ENCODE peak calls at places on chromosomes 7 and 10, in nine cellular contexts. L is breast epithelium; N is psoas muscle; I is astrocyte of the spinal cord; B is adrenal gland; Z is CD4-positive, alpha-beta T cell; K is colonic mucosa; U is GM13977; J is lower lobe of right lung. A is an unnamed sample.

GRCh38 chr7:143385891-143386781 is 5.0 kb downstream of the ZYX start:
- DNase-seq in L (no peak), N (no peak), I (no peak), B (no peak), Z (peak; percentile 34), K (no peak), U (no peak), J (peak; percentile 51), A (peak; percentile 40)

GRCh38 chr7:31896929-31897328 is 173.3 kb downstream of the PDE1C start:
- DNase-seq in L (no peak), N (no peak), I (no peak), B (no peak), Z (no peak), K (no peak), U (no peak), J (no peak), A (no peak)

GRCh38 chr10:120942806-120943413 is 91.7 kb downstream of the WDR11 start:
- DNase-seq in L (peak; percentile 87), N (peak; percentile 74), I (peak; percentile 71), B (peak; percentile 90), Z (peak; percentile 56), K (peak; percentile 83), U (peak; percentile 83), J (peak; percentile 84), A (peak; percentile 80)

GRCh38 chr10:34017281-34017680 is 682.8 kb upstream of the NRP1 start:
- DNase-seq in L (no peak), N (no peak), I (no peak), B (no peak), Z (no peak), K (no peak), U (no peak), J (no peak), A (no peak)

GRCh38 chr10:132524443-132525285 is 12.9 kb upstream of the INPP5A start:
- DNase-seq in L (peak; percentile 41), N (peak; percentile 4), I (no peak), B (peak; percentile 44), Z (no peak), K (no peak), U (no peak), J (no peak), A (no peak)

GRCh38 chr7:75611557-75612178 is 119.5 kb downstream of the SPDYE5 start:
- DNase-seq in L (peak; percentile 87), N (peak; percentile 73), I (no peak), B (peak; percentile 98), Z (no peak), K (no peak), U (no peak), J (peak; percentile 81), A (no peak)

GRCh38 chr10:45557275-45557905 is 115.2 kb downstream of the ZFAND4 start:
- DNase-seq in L (no peak), N (no peak), I (no peak), B (no peak), Z (no peak), K (no peak), U (no peak), J (no peak), A (peak; percentile 21)

GRCh38 chr10:1633783-1634182 is 103.5 kb downstream of the ADARB2 start:
- DNase-seq in L (no peak), N (no peak), I (no peak), B (no peak), Z (no peak), K (no peak), U (no peak), J (no peak), A (no peak)

GRCh38 chr7:101782476-101782875 is 35.0 kb upstream of the CUX1 start:
- DNase-seq in L (no peak), N (no peak), I (no peak), B (no peak), Z (no peak), K (no peak), U (no peak), J (no peak), A (no peak)

GRCh38 chr10:61452229-61452651 is 941 bp downstream of the TMEM26 start:
- DNase-seq in L (no peak), N (no peak), I (no peak), B (no peak), Z (no peak), K (no peak), U (no peak), J (no peak), A (no peak)
- TF ChIP-seq CTCF in L (no peak), N (no peak), I (no peak), B (no peak), Z (no peak), K (no peak), U (no peak), J (no peak), A (no peak)

DNA sequence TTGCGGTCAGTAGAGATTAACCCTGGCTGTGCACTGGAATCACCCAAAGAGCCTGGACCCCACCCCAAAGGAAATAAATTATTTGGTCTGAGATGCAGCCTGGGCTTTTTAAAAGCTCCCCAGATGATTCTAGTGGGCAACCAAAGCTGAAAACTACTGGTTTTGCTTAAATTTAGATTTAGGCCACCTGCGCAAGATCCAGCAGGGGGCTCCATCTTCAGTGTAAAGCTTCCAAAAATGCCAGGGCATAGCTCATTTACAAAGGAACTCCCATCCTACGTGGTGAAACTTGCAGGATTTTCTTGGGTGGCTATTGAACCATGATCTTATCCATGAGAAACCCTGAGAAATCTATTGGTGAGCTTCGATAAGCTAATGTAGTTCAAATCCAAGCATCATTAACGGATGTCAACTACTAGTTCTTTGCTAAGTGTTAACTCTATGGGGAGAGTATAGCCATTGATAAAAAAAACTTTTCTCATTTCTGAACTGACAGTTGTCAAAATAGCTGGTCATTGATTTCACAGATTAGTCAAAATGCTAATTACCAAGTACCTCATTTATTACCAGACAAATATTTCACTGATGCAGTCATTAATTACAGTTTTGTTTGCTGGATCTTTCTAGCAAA is 315.3 kb downstream of the LHFPL3 start:
- DNase-seq in L (no peak), N (no peak), I (no peak), B (no peak), Z (no peak), K (no peak), U (peak; percentile 16), J (no peak), A (peak; percentile 17)
- TF ChIP-seq CTCF in L (no peak), N (no peak), I (peak; percentile 66), B (no peak), Z (no peak), K (no peak), U (peak; percentile 47), J (no peak), A (peak; percentile 42)

DNA sequence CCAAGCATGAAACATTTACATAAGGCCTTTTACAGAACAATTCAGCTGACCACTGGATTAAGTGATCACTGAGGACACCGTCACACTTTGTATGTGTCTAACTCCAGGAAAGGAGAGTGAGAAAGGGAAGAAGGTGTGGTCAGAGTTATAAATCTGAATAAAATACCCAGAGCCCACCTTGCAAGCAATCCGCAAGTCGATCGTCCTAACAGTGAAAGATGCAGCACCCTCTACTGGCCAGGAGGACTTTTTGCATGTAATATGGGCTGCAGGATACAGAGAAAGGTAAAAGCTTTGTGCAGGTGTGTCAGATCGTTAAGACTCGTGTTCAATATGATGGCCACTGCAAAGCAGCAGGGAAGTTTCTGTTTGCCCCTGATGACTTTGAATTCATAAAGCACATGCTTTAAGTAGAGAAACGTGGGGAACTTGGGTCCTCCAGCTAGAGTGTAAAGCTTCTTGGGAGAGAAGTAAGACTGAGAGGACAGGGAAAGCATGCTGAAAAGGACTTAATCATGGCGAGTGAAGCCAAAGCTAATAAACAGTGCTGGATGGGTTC is 68.5 kb upstream of the BMPER start:
- DNase-seq in L (no peak), N (no peak), I (no peak), B (no peak), Z (no peak), K (no peak), U (no peak), J (no peak), A (peak; percentile 26)
- TF ChIP-seq CTCF in L (no peak), N (no peak), I (peak; percentile 28), B (no peak), Z (no peak), K (no peak), U (peak; percentile 34), J (no peak), A (peak; percentile 59)

GRCh38 chr10:62248465-62248864 is 20.2 kb downstream of the RTKN2 start:
- DNase-seq in L (no peak), N (no peak), I (peak; percentile 35), B (no peak), Z (no peak), K (no peak), U (no peak), J (no peak), A (no peak)
- TF ChIP-seq CTCF in L (no peak), N (no peak), I (peak; percentile 44), B (no peak), Z (no peak), K (no peak), U (no peak), J (peak; percentile 6), A (peak; percentile 53)

DNA sequence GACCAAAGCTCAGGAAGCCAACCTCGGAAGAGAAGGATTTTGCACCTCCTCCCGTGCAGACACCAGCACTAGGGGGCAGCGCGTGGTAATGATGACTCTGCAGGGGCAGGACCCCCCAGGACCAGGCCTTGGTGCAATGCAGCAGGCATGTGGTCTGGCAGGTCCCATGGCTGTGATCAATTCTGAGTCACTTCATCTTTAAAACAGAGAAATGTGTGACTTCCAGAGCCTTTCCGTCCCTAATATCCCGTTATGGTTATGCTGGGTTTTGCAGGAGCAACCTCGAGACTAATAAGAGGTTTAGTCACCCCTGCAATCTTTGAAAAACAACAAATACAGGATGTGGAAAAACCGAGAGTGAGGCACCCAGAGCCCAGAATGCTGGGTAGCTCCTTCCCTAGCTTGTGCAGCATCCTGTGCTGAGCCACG is 30.2 kb upstream of the GJD4 start:
- DNase-seq in L (no peak), N (no peak), I (peak; percentile 96), B (no peak), Z (no peak), K (no peak), U (no peak), J (no peak), A (no peak)
- TF ChIP-seq CTCF in L (no peak), N (no peak), I (peak; percentile 58), B (no peak), Z (no peak), K (no peak), U (no peak), J (no peak), A (no peak)

DNA sequence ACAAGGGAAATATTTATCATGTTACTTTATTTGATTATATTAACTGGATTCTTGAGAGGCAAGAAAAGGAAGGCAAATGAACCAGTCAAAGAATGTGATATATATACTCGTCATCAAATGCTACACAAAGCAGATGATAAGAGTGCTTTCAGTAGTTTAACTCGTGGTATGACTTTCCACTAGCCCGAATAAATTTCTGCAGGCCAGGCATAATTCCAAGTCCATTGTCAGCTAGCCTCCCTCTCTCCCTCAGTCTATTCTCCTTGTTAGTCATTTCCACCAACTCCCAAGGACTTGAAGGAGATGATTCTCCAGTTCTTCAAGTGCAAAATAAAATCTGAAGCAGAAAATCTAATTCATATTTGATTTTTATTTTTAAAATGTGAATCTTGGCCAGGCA is 190.5 kb downstream of the GLI3 start:
- DNase-seq in L (no peak), N (no peak), I (peak; percentile 39), B (no peak), Z (no peak), K (no peak), U (no peak), J (no peak), A (no peak)
- TF ChIP-seq CTCF in L (no peak), N (no peak), I (no peak), B (no peak), Z (no peak), K (no peak), U (no peak), J (no peak), A (no peak)

GRCh38 chr7:14585232-14585631 is 317.3 kb downstream of the DGKB start:
- DNase-seq in L (no peak), N (no peak), I (no peak), B (no peak), Z (no peak), K (no peak), U (no peak), J (no peak), A (no peak)

GRCh38 chr7:14590206-14590605 is 312.3 kb downstream of the DGKB start:
- DNase-seq in L (no peak), N (no peak), I (no peak), B (no peak), Z (no peak), K (no peak), U (no peak), J (no peak), A (no peak)
- TF ChIP-seq CTCF in L (no peak), N (no peak), I (no peak), B (no peak), Z (no peak), K (no peak), U (no peak), J (no peak), A (no peak)

A was measured in activated CD8-positive, alpha-beta T cell treated with anti-CD3 and anti-CD28 coated beads for 36 hours.